ENCODE peak calls at places on chromosomes 4 and X, in ten cellular contexts. Z is tibial nerve, Y is GM10248, K is foreskin fibroblast, O is GM20000, H is kidney epithelial cell, M is mucosa of descending colon, V is body of pancreas, A is Panc1, R is endothelial cell. S is an unnamed sample.

GRCh38 chr4:70577220-70577927 is 14.7 kb upstream of the AMBN start:
- DNase-seq in O (no peak), V (no peak), M (no peak), Y (no peak), H (no peak), K (no peak), A (no peak), Z (no peak), R (no peak), S (no peak)

GRCh38 chrX:73832319-73832718 is 269.3 kb downstream of the CHIC1 start:
- DNase-seq in O (no peak), Z (no peak), A (no peak), R (no peak), K (no peak), Y (no peak), H (no peak), V (no peak), M (no peak), S (no peak)

GRCh38 chrX:14497184-14497666 is 32.1 kb upstream of the GLRA2 start:
- DNase-seq in R (no peak), H (no peak), V (no peak), Y (peak), K (no peak), A (no peak), M (no peak), O (peak), Z (no peak), S (no peak)

GRCh38 chr4:66647915-66648314 is 897.4 kb downstream of the CENPC start:
- DNase-seq in A (no peak), M (no peak), R (no peak), Y (no peak), K (no peak), Z (no peak), O (no peak), V (no peak), H (no peak), S (no peak)

GRCh38 chr4:100071531-100071930 is 118.7 kb downstream of the DDIT4L start:
- DNase-seq in Z (no peak), Y (no peak), K (no peak), M (no peak), V (no peak), A (no peak), R (no peak), O (no peak), H (no peak), S (no peak)

GRCh38 chr4:59834943-59835342 is 1365.2 kb upstream of the ADGRL3 start:
- DNase-seq in A (no peak), K (no peak), O (no peak), H (no peak), V (no peak), Y (no peak), Z (no peak), R (no peak), M (no peak), S (no peak)

GRCh38 chr4:26503427-26503826 is 13.1 kb upstream of the CCKAR start:
- DNase-seq in V (no peak), Y (no peak), K (no peak), O (no peak), Z (no peak), R (no peak), A (no peak), M (no peak), H (no peak), S (no peak)

GRCh38 chr4:115505326-115505725 is 391.9 kb upstream of the NDST4 start:
- DNase-seq in Z (no peak), O (no peak), H (no peak), K (no peak), R (no peak), A (no peak), Y (no peak), V (no peak), M (no peak), S (no peak)

GRCh38 chr4:114729339-114729738 is 130.7 kb downstream of the UGT8 start:
- DNase-seq in O (no peak), R (no peak), Y (no peak), K (no peak), V (no peak), H (no peak), Z (no peak), M (no peak), A (no peak), S (no peak)

GRCh38 chr4:123785515-123785914 is 388.9 kb downstream of the SPRY1 start:
- DNase-seq in M (no peak), H (peak), Z (peak), O (no peak), V (no peak), R (no peak), A (no peak), Y (no peak), K (peak), S (peak)

GRCh38 chrX:115547448-115547847 is 13.5 kb upstream of the PLS3 start:
- DNase-seq in Z (no peak), O (no peak), K (no peak), R (no peak), H (no peak), M (no peak), A (no peak), Y (no peak), V (no peak), S (no peak)

GRCh38 chrX:154370882-154371770 is 3.3 kb downstream of the FLNA start:
- DNase-seq in M (peak), A (peak), V (peak), H (peak), R (peak), Y (peak), K (peak), Z (peak), O (peak), S (peak)

GRCh38 chr4:109921384-109921808 is 8.7 kb downstream of the EGF start:
- DNase-seq in V (no peak), R (no peak), K (peak), M (no peak), H (peak), Y (no peak), Z (no peak), O (no peak), A (no peak), S (peak)

GRCh38 chr4:17468638-17469221 is 43.2 kb downstream of the QDPR start:
- DNase-seq in V (no peak), H (no peak), Z (no peak), K (peak), O (no peak), R (peak), M (no peak), Y (peak), A (no peak), S (no peak)

GRCh38 chrX:39813631-39814246 is 284.0 kb downstream of the BCOR start:
- DNase-seq in Y (no peak), O (no peak), M (peak), V (peak), R (no peak), H (no peak), A (no peak), Z (peak), K (peak), S (no peak)

GRCh38 chrX:71604796-71605568 is 13.3 kb downstream of the CXCR3 start:
- DNase-seq in R (no peak), M (no peak), V (no peak), A (no peak), H (no peak), O (no peak), K (no peak), Z (no peak), Y (no peak), S (no peak)

GRCh38 chrX:12174358-12174757 is 36.1 kb downstream of the FRMPD4 start:
- DNase-seq in Z (no peak), A (no peak), R (no peak), K (peak), M (no peak), Y (no peak), O (no peak), V (no peak), H (no peak), S (no peak)

GRCh38 chrX:24124227-24124799 is 25.2 kb upstream of the ZFX start:
- DNase-seq in Y (no peak), K (no peak), R (no peak), V (no peak), O (no peak), Z (no peak), H (no peak), M (no peak), A (no peak), S (no peak)

GRCh38 chr4:1470393-1470670 is 64.1 kb upstream of the NKX1-1 start:
- DNase-seq in Z (no peak), M (no peak), K (no peak), Y (no peak), H (no peak), R (no peak), A (no peak), O (no peak), V (no peak), S (no peak)

GRCh38 chr4:5036239-5036638 is 15.0 kb upstream of the STK32B start:
- DNase-seq in V (no peak), H (no peak), Z (no peak), A (no peak), R (no peak), Y (no peak), O (no peak), M (no peak), K (peak), S (no peak)

GRCh38 chr4:65383589-65384305 is 286.5 kb downstream of the EPHA5 start:
- DNase-seq in A (peak), Y (no peak), K (no peak), M (no peak), H (no peak), R (no peak), V (no peak), Z (no peak), O (no peak), S (no peak)

GRCh38 chrX:47751670-47752069 is 85.0 kb upstream of the ZNF81 start:
- DNase-seq in M (peak), O (peak), Z (no peak), H (no peak), A (no peak), Y (no peak), K (no peak), R (peak), V (peak), S (no peak)

GRCh38 chr4:80206541-80207171 is 9.4 kb downstream of the PRDM8 start:
- DNase-seq in M (no peak), Y (no peak), Z (no peak), V (no peak), H (no peak), R (peak), A (no peak), K (no peak), O (no peak), S (no peak)

GRCh38 chrX:27976284-27976683 is 5.0 kb downstream of the DCAF8L1 start:
- DNase-seq in Y (no peak), O (no peak), K (no peak), M (no peak), A (no peak), Z (no peak), V (no peak), R (no peak), H (no peak), S (no peak)

GRCh38 chr4:70901984-70902576 is at the start of gene MOB1B:
- DNase-seq in H (peak), Y (peak), V (peak), A (peak), R (peak), M (peak), K (peak), O (peak), Z (peak), S (peak)

GRCh38 chrX:79268788-79269187 is 98.3 kb downstream of the ITM2A start:
- DNase-seq in R (no peak), Z (no peak), H (no peak), Y (no peak), V (no peak), O (no peak), A (no peak), K (peak), M (no peak), S (no peak)

GRCh38 chr4:17762705-17763104 is 18.7 kb downstream of the FAM184B start:
- DNase-seq in Y (no peak), O (no peak), H (no peak), K (peak), A (no peak), R (no peak), M (no peak), Z (no peak), V (no peak), S (no peak)

GRCh38 chr4:86606809-86607208 is 12.7 kb downstream of the PTPN13 start:
- DNase-seq in M (no peak), R (no peak), O (no peak), V (no peak), Z (no peak), A (no peak), Y (no peak), K (no peak), H (no peak), S (no peak)

GRCh38 chr4:86452323-86452995 is 92.6 kb upstream of the MAPK10 start:
- DNase-seq in O (no peak), V (no peak), Z (no peak), R (no peak), Y (no peak), M (no peak), K (no peak), A (no peak), H (no peak), S (no peak)

GRCh38 chrX:119240356-119240755 is 4.3 kb downstream of the PGRMC1 start:
- DNase-seq in O (no peak), M (no peak), V (no peak), Y (no peak), H (no peak), A (no peak), Z (no peak), K (peak), R (no peak), S (peak)

GRCh38 chrX:51332188-51332942 is at the start of gene NUDT10:
- DNase-seq in Y (no peak), O (no peak), K (peak), Z (no peak), R (peak), H (peak), M (peak), A (no peak), V (peak), S (no peak)

GRCh38 chrX:51334276-51334675 is 1.7 kb downstream of the NUDT10 start:
- DNase-seq in H (no peak), Y (no peak), K (no peak), Z (no peak), O (no peak), R (no peak), A (no peak), M (no peak), V (no peak), S (no peak)

GRCh38 chrX:51336584-51336983 is 4.0 kb downstream of the NUDT10 start:
- DNase-seq in Z (no peak), Y (peak), O (peak), M (no peak), H (peak), A (no peak), K (peak), V (peak), R (peak), S (no peak)
- TF ChIP-seq CTCF in Z (peak), Y (peak), O (no peak), M (no peak), H (peak), A (peak), K (peak), V (no peak), R (peak), S (peak)

GRCh38 chrX:84339507-84340364 is 151.7 kb upstream of the RPS6KA6 start:
- DNase-seq in Z (no peak), R (no peak), O (peak), M (no peak), H (no peak), Y (no peak), V (no peak), A (no peak), K (no peak), S (no peak)
- TF ChIP-seq CTCF in Z (peak), R (peak), O (no peak), M (no peak), H (peak), Y (no peak), V (peak), A (peak), K (peak), S (peak)

GRCh38 chr4:83284161-83285021 is at the start of gene COQ2:
- DNase-seq in K (peak), A (peak), O (peak), Z (peak), Y (peak), H (peak), R (peak), M (peak), V (peak), S (peak)
- TF ChIP-seq CTCF in K (no peak), A (peak), O (no peak), Z (peak), Y (no peak), H (no peak), R (peak), M (peak), V (peak), S (peak)

DNA sequence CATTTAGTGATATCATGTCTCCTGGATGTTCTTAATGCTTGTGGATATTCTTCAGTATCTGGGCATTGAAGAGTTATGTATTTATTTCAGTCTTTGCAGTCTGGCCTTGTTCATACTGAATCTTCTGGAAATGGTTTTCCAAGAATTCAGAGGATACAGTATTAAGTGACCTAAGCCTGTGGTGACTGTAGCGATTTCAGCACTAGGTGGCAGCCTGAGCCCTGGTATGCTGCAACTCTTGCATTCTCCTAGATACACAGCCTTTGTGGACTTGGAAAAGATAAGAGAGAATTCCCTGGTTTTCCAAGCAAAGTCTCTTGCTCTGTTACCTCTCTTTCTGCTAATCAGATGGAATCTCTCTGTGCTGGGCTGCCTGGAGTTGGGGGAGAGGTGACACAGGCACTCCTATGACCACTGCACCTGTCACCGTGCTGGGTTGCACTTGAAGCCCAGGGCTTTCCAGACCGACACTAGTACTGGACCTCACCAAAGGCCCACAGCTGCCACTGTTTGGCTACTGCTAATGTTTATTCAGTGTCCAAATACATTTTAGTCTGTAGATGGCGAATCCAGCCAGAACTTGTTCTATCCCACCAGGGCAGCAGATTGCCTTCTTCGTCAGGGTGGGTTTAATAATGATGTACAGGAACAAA is 19.3 kb upstream of the SPIN2A start:
- DNase-seq in Z (no peak), Y (no peak), O (no peak), A (peak), H (peak), R (peak), M (peak), V (peak), K (no peak), S (no peak)
- TF ChIP-seq CTCF in Z (no peak), Y (peak), O (no peak), A (peak), H (peak), R (peak), M (no peak), V (peak), K (peak), S (peak)

GRCh38 chrX:112048707-112049106 is 33.9 kb downstream of the TRPC5 start:
- DNase-seq in Y (no peak), V (no peak), H (no peak), M (no peak), K (no peak), A (no peak), Z (no peak), R (no peak), O (no peak), S (no peak)

DNA sequence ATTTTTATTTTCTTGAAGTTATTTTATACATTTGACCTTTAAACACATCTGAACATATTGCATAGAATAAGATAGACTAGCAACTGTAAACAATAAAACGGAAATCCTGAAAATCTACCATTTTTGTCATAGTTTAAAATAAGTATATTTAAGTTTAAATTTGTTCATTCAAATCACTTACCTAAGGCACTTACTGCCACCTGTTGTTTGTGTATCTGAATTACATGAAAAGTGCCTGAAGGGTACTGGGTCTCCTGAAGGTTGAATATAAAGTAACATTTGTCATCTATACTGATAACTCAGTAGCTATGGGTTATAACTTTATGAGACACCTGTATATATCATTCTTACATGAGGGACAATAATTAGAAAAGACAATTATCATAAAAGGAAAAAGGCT is 38.6 kb downstream of the TRPC5 start:
- DNase-seq in M (no peak), K (no peak), A (peak), H (no peak), Y (no peak), O (no peak), Z (no peak), R (peak), V (no peak), S (no peak)
- TF ChIP-seq CTCF in M (no peak), K (no peak), A (peak), H (peak), Y (peak), O (no peak), Z (no peak), R (peak), V (no peak), S (no peak)

GRCh38 chr4:147678796-147679549 is 5.0 kb downstream of the PRMT9 start:
- DNase-seq in H (no peak), R (no peak), A (no peak), Y (no peak), K (peak), Z (no peak), O (no peak), V (no peak), M (no peak), S (no peak)
- TF ChIP-seq CTCF in H (no peak), R (no peak), A (peak), Y (no peak), K (no peak), Z (no peak), O (peak), V (no peak), M (no peak), S (no peak)

GRCh38 chrX:104707042-104707441 is 141.0 kb downstream of the IL1RAPL2 start:
- DNase-seq in V (no peak), R (no peak), M (no peak), A (no peak), H (no peak), K (no peak), O (no peak), Z (no peak), Y (no peak), S (no peak)

GRCh38 chrX:104707572-104707971 is 141.6 kb downstream of the IL1RAPL2 start:
- DNase-seq in H (no peak), V (no peak), M (no peak), A (no peak), Z (no peak), O (no peak), R (no peak), K (no peak), Y (no peak), S (no peak)

GRCh38 chrX:104712515-104712914 is 146.5 kb downstream of the IL1RAPL2 start:
- DNase-seq in K (no peak), R (no peak), A (no peak), Z (no peak), V (no peak), O (no peak), Y (no peak), M (no peak), H (no peak), S (no peak)
- TF ChIP-seq CTCF in K (no peak), R (no peak), A (no peak), Z (no peak), V (no peak), O (no peak), Y (no peak), M (no peak), H (no peak), S (no peak)

DNA sequence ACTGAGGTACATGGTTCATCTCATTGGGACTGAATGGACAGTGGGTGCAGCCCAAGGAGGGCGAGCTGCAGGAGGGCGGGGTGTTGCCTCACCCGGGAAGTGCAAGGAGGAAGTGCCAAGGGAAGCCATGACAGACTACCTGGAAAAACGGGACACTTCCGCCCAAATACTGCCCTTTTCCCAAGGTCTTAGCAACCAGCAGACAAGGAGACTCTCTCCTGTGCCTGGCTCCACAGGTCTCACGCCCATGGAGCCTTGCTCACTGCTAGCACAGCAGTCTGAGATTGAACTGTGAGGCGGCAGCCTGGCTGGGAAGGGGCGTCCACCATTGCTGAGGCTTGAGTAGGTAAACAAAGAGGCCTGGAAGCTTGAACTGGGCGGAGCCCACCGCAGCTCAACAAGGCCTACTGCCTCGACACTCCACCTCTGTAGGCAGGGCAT is 14.7 kb upstream of the USP53 start:
- DNase-seq in Y (no peak), M (no peak), A (no peak), K (no peak), Z (no peak), H (no peak), R (no peak), V (no peak), O (no peak), S (no peak)
- TF ChIP-seq CTCF in Y (no peak), M (no peak), A (no peak), K (no peak), Z (no peak), H (no peak), R (no peak), V (no peak), O (no peak), S (no peak)